ENCODE peak calls at places on chromosomes 4 and X, in nine cellular contexts. H is GM23338; L is tibial nerve; M is heart right ventricle; A is lower lobe of right lung; Y is thoracic aorta; F is glutamatergic neuron; K is CD4-positive, alpha-beta T cell; X is fibroblast of mammary gland. R is an unnamed sample.

GRCh38 chrX:24860140-24860539 is 155.6 kb downstream of the ARX start:
- DNase-seq in K (no peak), A (no peak), X (peak; percentile 27), Y (no peak), H (no peak), F (no peak), M (no peak), L (no peak), R (no peak)

GRCh38 chr4:39054497-39054896 is 7.5 kb upstream of the KLHL5 start:
- DNase-seq in M (no peak), L (no peak), K (no peak), X (no peak), H (no peak), F (no peak), A (no peak), Y (no peak), R (no peak)

GRCh38 chrX:112636951-112637541 is 42.7 kb downstream of the LHFPL1 start:
- DNase-seq in M (no peak), Y (no peak), A (no peak), F (no peak), X (peak; percentile 61), K (no peak), L (no peak), H (no peak), R (no peak)

GRCh38 chr4:98662619-98663225 is 4.3 kb upstream of the TSPAN5 start:
- DNase-seq in K (peak; percentile 49), F (peak; percentile 20), A (no peak), M (no peak), X (no peak), L (no peak), Y (no peak), H (peak; percentile 75), R (no peak)

GRCh38 chrX:13937370-13938052 is 92.2 kb downstream of the GEMIN8 start:
- DNase-seq in Y (no peak), M (no peak), X (peak; percentile 56), L (no peak), K (no peak), F (no peak), A (no peak), H (no peak), R (no peak)

GRCh38 chr4:147550626-147551250 is 66.5 kb upstream of the TMEM184C start:
- DNase-seq in K (no peak), X (peak; percentile 93), F (no peak), H (no peak), Y (no peak), M (no peak), L (no peak), A (no peak), R (no peak)

GRCh38 chr4:3059090-3059428 is 15.3 kb downstream of the HTT-AS start:
- DNase-seq in L (no peak), F (no peak), H (no peak), M (no peak), Y (no peak), K (no peak), A (no peak), X (no peak), R (no peak)

GRCh38 chrX:72115380-72115779 is 16.3 kb downstream of the RTL5 start:
- DNase-seq in Y (no peak), H (no peak), X (no peak), M (no peak), A (no peak), F (peak; percentile 22), K (no peak), L (no peak), R (no peak)

GRCh38 chr4:177250056-177250696 is 59.5 kb upstream of the NEIL3 start:
- DNase-seq in F (peak; percentile 88), H (peak; percentile 84), K (peak; percentile 56), A (peak; percentile 71), X (peak; percentile 23), M (peak; percentile 64), Y (no peak), L (peak; percentile 38), R (no peak)

GRCh38 chr4:3759236-3759635 is 6.9 kb upstream of the ADRA2C start:
- DNase-seq in H (no peak), F (no peak), X (no peak), K (no peak), Y (no peak), A (no peak), M (no peak), L (no peak), R (no peak)

GRCh38 chr4:25112349-25113008 is 47.8 kb downstream of the SEPSECS start:
- DNase-seq in H (no peak), M (no peak), K (no peak), A (no peak), Y (no peak), F (no peak), L (no peak), X (peak; percentile 16), R (no peak)

GRCh38 chr4:165131247-165131832 is 18.7 kb upstream of the TMEM192 start:
- DNase-seq in Y (no peak), F (peak; percentile 84), L (peak; percentile 84), A (no peak), H (peak; percentile 84), X (peak; percentile 60), K (peak; percentile 54), M (no peak), R (no peak)

GRCh38 chr4:87092389-87093141 is 127.9 kb downstream of the KLHL8 start:
- DNase-seq in Y (peak; percentile 43), M (peak; percentile 52), A (peak; percentile 86), X (peak; percentile 93), F (no peak), K (no peak), H (no peak), L (peak; percentile 57), R (no peak)

GRCh38 chrX:47146121-47146935 is 1.3 kb downstream of the RBM10 start:
- DNase-seq in H (no peak), K (no peak), X (no peak), A (no peak), F (no peak), L (no peak), Y (no peak), M (no peak), R (no peak)

DNA sequence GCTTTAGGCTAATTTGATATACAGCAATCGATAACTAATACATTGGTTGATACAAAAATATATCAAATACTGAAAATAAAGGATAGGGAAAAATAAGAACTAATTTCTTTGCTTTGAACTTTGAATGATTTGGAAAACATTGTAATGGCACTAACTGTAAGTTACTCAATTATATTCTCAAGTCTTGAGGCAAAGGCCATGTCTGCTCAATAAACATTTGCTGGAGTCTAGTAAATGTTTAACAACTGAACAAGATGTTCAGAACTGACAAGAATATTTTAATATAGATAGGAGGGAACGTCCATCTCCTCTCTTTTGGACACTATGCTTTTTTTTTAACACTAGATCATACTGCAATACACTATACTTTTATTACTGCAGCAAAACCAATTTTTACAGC is 76.3 kb downstream of the PRSS12 start:
- DNase-seq in F (no peak), K (no peak), A (no peak), M (no peak), L (no peak), H (no peak), X (no peak), Y (no peak), R (no peak)
- TF ChIP-seq CTCF in F (no peak), K (no peak), A (no peak), M (no peak), L (no peak), H (no peak), X (no peak), Y (no peak), R (no peak)

GRCh38 chrX:154384284-154384892 is 5.3 kb downstream of the EMD start:
- DNase-seq in X (peak; percentile 33), H (no peak), M (peak; percentile 20), L (no peak), F (no peak), Y (no peak), K (no peak), A (no peak), R (no peak)
- TF ChIP-seq CTCF in X (peak; percentile 34), H (no peak), M (peak; percentile 58), L (peak; percentile 42), F (no peak), Y (no peak), K (no peak), A (peak; percentile 25), R (peak; percentile 3)

GRCh38 chrX:109629310-109629709 is 4.3 kb upstream of the KCNE5 start:
- DNase-seq in L (no peak), F (no peak), A (no peak), H (no peak), M (no peak), X (peak; percentile 3), Y (no peak), K (no peak), R (no peak)

GRCh38 chrX:109635151-109635550 is 10.2 kb upstream of the KCNE5 start:
- DNase-seq in L (no peak), Y (no peak), F (peak; percentile 16), X (peak; percentile 23), K (no peak), A (no peak), H (peak; percentile 29), M (no peak), R (no peak)

GRCh38 chrX:109638158-109638557 is 13.2 kb upstream of the KCNE5 start:
- DNase-seq in A (no peak), X (no peak), H (no peak), F (no peak), M (no peak), K (no peak), L (no peak), Y (no peak), R (no peak)

GRCh38 chrX:109632906-109633504 is 8.0 kb upstream of the KCNE5 start:
- DNase-seq in Y (no peak), F (peak; percentile 13), A (no peak), M (no peak), H (peak; percentile 50), L (no peak), X (peak; percentile 45), K (no peak), R (no peak)
- TF ChIP-seq CTCF in Y (no peak), F (peak; percentile 46), A (peak; percentile 32), M (peak; percentile 51), H (peak; percentile 53), L (no peak), X (peak; percentile 51), K (no peak), R (peak; percentile 35)

DNA sequence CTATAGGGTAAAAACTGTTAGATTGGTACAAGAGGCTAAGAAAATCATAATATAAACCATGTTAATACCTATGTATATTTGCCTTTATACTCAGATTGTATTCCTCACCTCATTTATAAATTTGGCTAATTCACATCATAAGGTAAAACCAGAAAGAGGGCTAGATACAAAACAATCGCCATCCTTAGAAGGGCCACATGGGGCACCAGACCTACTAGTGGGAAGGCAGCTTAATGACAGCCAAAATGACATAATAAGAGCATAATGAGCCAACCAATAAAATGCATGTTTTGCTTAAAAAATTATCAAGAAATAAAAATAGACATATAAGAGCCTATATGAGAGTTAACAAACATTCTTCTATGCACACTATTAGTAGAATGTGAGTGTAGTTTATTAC is 107.3 kb upstream of the PRDX4 start:
- DNase-seq in X (no peak), Y (no peak), H (peak; percentile 8), F (no peak), K (no peak), M (no peak), L (no peak), A (no peak), R (no peak)
- TF ChIP-seq CTCF in X (peak; percentile 4), Y (no peak), H (peak; percentile 26), F (no peak), K (no peak), M (no peak), L (no peak), A (no peak), R (no peak)

R was measured in esophagus squamous epithelium.